ENCODE peak calls at places on chromosomes 1 and 21, in six cellular contexts. L is IMR-90, Y is trophoblast cell, X is H1, A is H9, N is mesenchymal stem cell. J is an unnamed sample.

GRCh38 chr1:199218065-199218464 is 579.2 kb downstream of the PTPRC start:
- DNase-seq in A (peak), L (no peak), X (no peak), Y (no peak), N (no peak), J (no peak)

GRCh38 chr1:31372961-31373896 is at the start of gene FABP3:
- DNase-seq in X (peak), Y (no peak), L (peak), A (peak), N (peak), J (peak)

GRCh38 chr1:111620412-111620971 is 903 bp downstream of the RAP1A start:
- DNase-seq in N (no peak), X (peak), A (no peak), L (no peak), Y (no peak), J (no peak)

GRCh38 chr21:15774590-15774989 is 44.8 kb downstream of the USP25 start:
- DNase-seq in L (peak), Y (no peak), N (peak), A (no peak), X (no peak), J (no peak)

GRCh38 chr1:35866998-35867397 is 16.0 kb upstream of the AGO1 start:
- DNase-seq in A (no peak), L (no peak), Y (no peak), X (no peak), N (no peak), J (no peak)

GRCh38 chr1:166040223-166040622 is 126.6 kb downstream of the FAM78B start:
- DNase-seq in A (no peak), L (no peak), Y (no peak), N (no peak), X (peak), J (no peak)

GRCh38 chr21:46081022-46081861 is 16.7 kb upstream of the COL6A2 start:
- DNase-seq in A (peak), Y (peak), N (no peak), L (no peak), X (no peak), J (no peak)

GRCh38 chr1:183956559-183957188 is 80.9 kb downstream of the COLGALT2 start:
- DNase-seq in A (no peak), Y (no peak), X (no peak), L (peak), N (peak), J (no peak)

GRCh38 chr1:37391181-37391949 is 83.0 kb upstream of the ZC3H12A start:
- DNase-seq in X (peak), L (no peak), A (peak), N (no peak), Y (no peak), J (no peak)

GRCh38 chr21:43727571-43728466 is 8.9 kb downstream of the PDXK start:
- DNase-seq in A (peak), Y (peak), X (no peak), N (peak), L (peak), J (no peak)

GRCh38 chr1:157697781-157698569 is 2.6 kb downstream of the FCRL3 start:
- DNase-seq in N (no peak), Y (no peak), A (no peak), X (no peak), L (no peak), J (no peak)

GRCh38 chr1:186875874-186876273 is 47.1 kb downstream of the PLA2G4A start:
- DNase-seq in Y (no peak), L (no peak), X (no peak), N (no peak), A (no peak), J (no peak)

GRCh38 chr1:108719654-108720435 is 7.1 kb downstream of the FNDC7 start:
- DNase-seq in N (peak), Y (peak), X (no peak), A (no peak), L (peak), J (no peak)

GRCh38 chr1:26370591-26371382 is 1.8 kb downstream of the ZNF683 start:
- DNase-seq in Y (no peak), X (no peak), A (no peak), L (no peak), N (no peak), J (no peak)

GRCh38 chr1:27021347-27022031 is 8.8 kb upstream of the TENT5B start:
- DNase-seq in X (no peak), Y (no peak), A (no peak), N (peak), L (peak), J (no peak)

GRCh38 chr1:11374748-11375110 is 101.7 kb downstream of the UBIAD1 start:
- DNase-seq in Y (no peak), L (no peak), A (no peak), X (no peak), N (no peak), J (no peak)

GRCh38 chr1:79323240-79324025 is 316.9 kb upstream of the ADGRL4 start:
- DNase-seq in L (peak), A (no peak), X (no peak), Y (peak), N (peak), J (no peak)

GRCh38 chr21:35401476-35401875 is 352.4 kb upstream of the RUNX1 start:
- DNase-seq in X (no peak), Y (no peak), N (peak), L (peak), A (no peak), J (no peak)

GRCh38 chr1:216075339-216075738 is 347.9 kb downstream of the USH2A start:
- DNase-seq in X (no peak), N (peak), A (peak), L (peak), Y (no peak), J (no peak)

GRCh38 chr1:91894036-91894761 is 8.2 kb upstream of the TGFBR3 start:
- DNase-seq in N (peak), L (peak), X (no peak), Y (peak), A (no peak), J (no peak)

GRCh38 chr1:204647114-204647804 is 38.3 kb downstream of the LRRN2 start:
- DNase-seq in A (peak), N (peak), X (no peak), Y (peak), L (peak), J (peak)

GRCh38 chr1:213761845-213762407 is 225.8 kb upstream of the PROX1 start:
- DNase-seq in N (no peak), A (peak), L (no peak), Y (no peak), X (no peak), J (no peak)

GRCh38 chr21:45542667-45543370 is 579 bp upstream of the SLC19A1 start:
- DNase-seq in A (peak), N (no peak), L (no peak), X (peak), Y (no peak), J (no peak)

GRCh38 chr1:248622491-248623106 is 12.3 kb downstream of the OR2T11 start:
- DNase-seq in L (peak), N (no peak), A (no peak), X (no peak), Y (peak), J (no peak)

GRCh38 chr1:225866061-225866844 is 15.9 kb downstream of the TMEM63A start:
- DNase-seq in N (peak), L (peak), A (no peak), X (no peak), Y (no peak), J (no peak)

GRCh38 chr1:116673935-116674630 is 6.5 kb upstream of the IGSF3 start:
- DNase-seq in A (no peak), Y (peak), X (no peak), L (no peak), N (no peak), J (no peak)

GRCh38 chr1:7373251-7373650 is 397.8 kb upstream of the VAMP3 start:
- DNase-seq in X (no peak), Y (no peak), N (no peak), L (no peak), A (peak), J (no peak)

GRCh38 chr21:45047257-45047656 is 27.1 kb upstream of the ADARB1 start:
- DNase-seq in X (no peak), L (no peak), N (no peak), Y (no peak), A (no peak), J (no peak)

GRCh38 chr1:119701659-119702058 is 10.1 kb upstream of the PHGDH start:
- DNase-seq in X (no peak), A (no peak), L (no peak), Y (no peak), N (no peak), J (no peak)

GRCh38 chr1:93680121-93681094 is 1.2 kb downstream of the BCAR3 start:
- DNase-seq in L (peak), A (peak), N (peak), X (peak), Y (peak), J (peak)

GRCh38 chr1:66217021-66217420 is 316.9 kb upstream of the SGIP1 start:
- DNase-seq in N (peak), Y (no peak), A (no peak), L (peak), X (no peak), J (no peak)

GRCh38 chr1:37477198-37477931 is 3.0 kb downstream of the ZC3H12A start:
- DNase-seq in X (peak), A (peak), Y (no peak), N (peak), L (peak), J (no peak)

GRCh38 chr1:116498789-116499628 is 71.8 kb downstream of the CD58 start:
- DNase-seq in N (peak), A (peak), L (peak), Y (peak), X (peak), J (peak)

GRCh38 chr1:228004331-228004871 is 2.4 kb upstream of the WNT3A start:
- DNase-seq in A (peak), Y (no peak), X (peak), L (no peak), N (no peak), J (no peak)

GRCh38 chr1:238281418-238281817 is 390.7 kb upstream of the ZP4 start:
- DNase-seq in N (no peak), L (no peak), X (no peak), A (no peak), Y (no peak), J (no peak)

GRCh38 chr21:15275615-15276228 is 210.9 kb upstream of the NRIP1 start:
- DNase-seq in N (no peak), X (no peak), Y (no peak), A (no peak), L (no peak), J (no peak)

GRCh38 chr1:162498442-162498785 is 796 bp downstream of the UHMK1 start:
- DNase-seq in X (no peak), Y (no peak), A (no peak), N (peak), L (peak), J (no peak)

GRCh38 chr1:53604291-53604919 is 134.6 kb downstream of the GLIS1 start:
- DNase-seq in N (no peak), X (no peak), L (no peak), Y (no peak), A (no peak), J (no peak)

GRCh38 chr1:13780780-13781179 is 80.8 kb downstream of the PRDM2 start:
- DNase-seq in N (no peak), X (no peak), A (no peak), L (no peak), Y (no peak), J (no peak)

GRCh38 chr21:30033441-30033840 is 93.6 kb upstream of the GRIK1 start:
- DNase-seq in Y (no peak), A (no peak), N (no peak), X (no peak), L (no peak), J (no peak)

GRCh38 chr21:30028537-30028936 is 88.7 kb upstream of the GRIK1 start:
- DNase-seq in X (no peak), L (no peak), Y (no peak), A (no peak), N (no peak), J (no peak)

GRCh38 chr21:30030416-30030815 is 90.6 kb upstream of the GRIK1 start:
- DNase-seq in X (no peak), Y (no peak), L (no peak), N (no peak), A (no peak), J (no peak)
- H3K14ac ChIP-seq in X (no peak), Y (no peak), L (no peak), N (no peak), A (no peak), J (no peak)

GRCh38 chr1:45196863-45197262 is 9.5 kb downstream of the ZSWIM5 start:
- DNase-seq in N (no peak), L (no peak), Y (no peak), X (no peak), A (no peak), J (no peak)

GRCh38 chr1:45187735-45188134 is 18.7 kb downstream of the ZSWIM5 start:
- DNase-seq in A (no peak), X (no peak), N (no peak), L (peak), Y (no peak), J (no peak)

GRCh38 chr1:45191418-45191783 is 15.0 kb downstream of the ZSWIM5 start:
- DNase-seq in A (no peak), N (no peak), L (no peak), X (no peak), Y (no peak), J (no peak)
- H3K23ac ChIP-seq in A (no peak), N (no peak), L (no peak), X (no peak), Y (no peak), J (no peak)

GRCh38 chr1:182735343-182735742 is 51.0 kb upstream of the RGS8 start:
- DNase-seq in L (no peak), A (no peak), N (no peak), Y (no peak), X (no peak), J (no peak)

GRCh38 chr1:182726941-182727340 is 42.6 kb upstream of the RGS8 start:
- DNase-seq in A (no peak), Y (peak), L (no peak), X (no peak), N (no peak), J (no peak)

GRCh38 chr1:182731852-182732575 is 47.6 kb upstream of the RGS8 start:
- DNase-seq in N (no peak), Y (no peak), A (no peak), X (no peak), L (no peak), J (no peak)
- H3K18ac ChIP-seq in N (no peak), Y (no peak), A (no peak), X (no peak), L (no peak), J (no peak)

DNA sequence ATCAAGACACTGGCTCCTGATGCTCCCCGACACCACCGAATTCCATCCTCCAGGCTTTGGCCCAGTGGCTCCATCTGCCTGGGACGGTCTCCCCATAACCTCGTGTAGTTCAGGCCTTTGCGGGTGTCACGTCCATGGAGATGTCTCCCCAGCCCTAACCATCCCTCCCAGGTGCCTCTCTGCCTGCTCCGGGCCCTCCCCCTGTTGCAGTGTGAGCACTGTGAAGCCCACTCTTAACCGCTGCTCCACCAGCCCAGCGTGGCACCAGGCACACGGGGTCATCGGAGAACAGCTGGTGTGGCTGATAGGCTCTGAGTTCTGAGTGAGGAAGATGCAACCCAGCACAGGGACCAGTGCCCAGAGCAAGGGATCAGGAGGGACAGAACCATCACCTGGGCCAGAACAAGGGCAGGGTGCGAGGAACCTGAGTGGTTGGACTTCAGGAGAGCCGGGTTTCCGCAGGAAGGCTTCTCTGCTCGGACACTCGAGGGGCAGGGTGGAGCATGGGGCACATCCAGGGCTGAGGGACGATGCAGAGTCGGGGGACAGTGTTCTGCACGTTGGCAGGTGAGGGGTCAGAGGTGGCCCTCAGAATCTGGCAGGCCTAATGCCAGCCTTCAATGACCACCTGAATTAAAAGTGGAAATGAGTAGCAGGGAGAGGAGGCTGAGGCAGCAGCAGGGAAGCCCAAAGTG is 2.6 kb upstream of the GNB1 start:
- DNase-seq in X (no peak), N (no peak), L (no peak), A (no peak), Y (no peak), J (no peak)
- H3K14ac ChIP-seq in X (no peak), N (no peak), L (no peak), A (no peak), Y (no peak), J (peak)

GRCh38 chr1:201888282-201889033 is at the start of gene SHISA4:
- DNase-seq in Y (peak), A (peak), L (peak), N (peak), X (peak), J (peak)
- H3K23ac ChIP-seq in Y (no peak), A (no peak), L (peak), N (no peak), X (no peak), J (peak)

GRCh38 chr1:85867189-85867588 is 159.0 kb upstream of the ZNHIT6 start:
- DNase-seq in N (peak), L (no peak), Y (no peak), A (no peak), X (no peak), J (no peak)

GRCh38 chr1:85865183-85865582 is 156.9 kb upstream of the ZNHIT6 start:
- DNase-seq in N (peak), X (no peak), L (peak), Y (no peak), A (no peak), J (no peak)

GRCh38 chr1:85864727-85865126 is 156.5 kb upstream of the ZNHIT6 start:
- DNase-seq in N (no peak), A (no peak), X (no peak), L (peak), Y (no peak), J (no peak)

GRCh38 chr1:85857991-85858390 is 149.8 kb upstream of the ZNHIT6 start:
- DNase-seq in N (no peak), Y (no peak), A (no peak), X (no peak), L (no peak), J (no peak)

GRCh38 chr1:85862456-85862855 is 154.2 kb upstream of the ZNHIT6 start:
- DNase-seq in Y (no peak), L (peak), X (no peak), N (peak), A (no peak), J (no peak)
- H3K18ac ChIP-seq in Y (no peak), L (no peak), X (no peak), N (no peak), A (no peak), J (no peak)